ENCODE peak calls at places on chromosomes 13 and 19, in five cellular contexts. B is OCI-LY7, P is hepatocyte, C is heart left ventricle, Z is IMR-90. T is an unnamed sample. For H3K4me1, the result is how much of the 10 kb centered on the place peaks cover.

GRCh38 chr19:7348587-7349230 is at the start of gene ARHGEF18:
- DNase-seq in B (peak), C (peak), Z (no peak), P (no peak), T (peak)

GRCh38 chr19:54138777-54139256 is 1.3 kb downstream of the CNOT3 start:
- DNase-seq in P (no peak), B (no peak), Z (no peak), C (no peak), T (peak)

GRCh38 chr13:39370048-39370447 is 232.9 kb downstream of the LHFPL6 start:
- DNase-seq in C (no peak), Z (no peak), P (no peak), B (no peak), T (no peak)

GRCh38 chr13:101305981-101306411 is 110.3 kb downstream of the NALCN start:
- DNase-seq in C (no peak), P (no peak), Z (no peak), B (no peak), T (no peak)

GRCh38 chr13:49821216-49821820 is 28.8 kb upstream of the KPNA3 start:
- DNase-seq in Z (no peak), B (no peak), P (no peak), C (no peak), T (no peak)

GRCh38 chr19:1325568-1326294 is 40.1 kb downstream of the EFNA2 start:
- DNase-seq in B (no peak), Z (no peak), C (no peak), P (no peak), T (no peak)

GRCh38 chr19:48461651-48461981 is 6.2 kb downstream of the KCNJ14 start:
- DNase-seq in Z (no peak), C (no peak), P (no peak), B (no peak), T (no peak)

GRCh38 chr13:21078501-21078900 is 17.1 kb upstream of the LATS2 start:
- DNase-seq in Z (peak), B (no peak), P (no peak), C (no peak), T (no peak)

GRCh38 chr13:27839809-27840467 is 47.7 kb downstream of the GSX1 start:
- DNase-seq in C (no peak), Z (no peak), P (no peak), B (no peak), T (no peak)

GRCh38 chr19:3509566-3509989 is 3.5 kb downstream of the FZR1 start:
- DNase-seq in P (no peak), C (no peak), Z (peak), B (no peak), T (no peak)
- H3K4me1 ChIP-seq in P (under half), C (under half), Z (under half), B (under half), T (half or more)

GRCh38 chr13:97134364-97135095 is 87.6 kb upstream of the MBNL2 start:
- DNase-seq in Z (peak), B (no peak), P (no peak), C (no peak), T (no peak)

GRCh38 chr13:97133554-97133953 is 88.6 kb upstream of the MBNL2 start:
- DNase-seq in C (no peak), Z (no peak), P (no peak), B (no peak), T (no peak)

GRCh38 chr13:97139704-97140103 is 82.4 kb upstream of the MBNL2 start:
- DNase-seq in P (no peak), B (no peak), Z (no peak), C (no peak), T (no peak)

GRCh38 chr13:97133955-97134354 is 88.2 kb upstream of the MBNL2 start:
- DNase-seq in C (no peak), B (no peak), Z (no peak), P (no peak), T (no peak)

DNA sequence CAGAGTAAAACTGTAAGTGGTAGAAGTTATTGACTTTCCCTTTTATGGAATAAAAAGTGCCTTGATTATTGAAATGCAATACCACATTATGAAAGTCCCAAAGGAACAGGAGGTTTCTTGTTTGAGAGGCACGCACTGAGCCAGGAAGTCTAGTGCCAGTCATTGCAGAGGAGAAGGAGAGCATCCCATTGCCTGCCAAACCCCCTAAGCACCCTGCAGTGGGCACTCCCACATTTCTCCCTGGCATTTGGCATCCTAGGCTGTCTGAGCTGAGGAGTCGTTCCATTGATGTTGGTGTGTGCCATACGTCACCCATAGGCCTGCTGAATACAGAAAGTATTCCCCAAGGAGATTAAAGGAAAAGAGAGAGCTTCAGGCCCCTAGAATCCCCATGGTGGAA is 85.7 kb upstream of the MBNL2 start:
- DNase-seq in P (no peak), Z (no peak), B (no peak), C (no peak), T (no peak)
- H3K4me1 ChIP-seq in P (under half), Z (under half), B (under half), C (under half), T (under half)

GRCh38 chr13:30360586-30360985 is 53.2 kb upstream of the KATNAL1 start:
- DNase-seq in C (no peak), Z (no peak), B (no peak), P (no peak), T (no peak)
- H3K4me1 ChIP-seq in C (under half), Z (under half), B (under half), P (under half), T (under half)

GRCh38 chr13:97231118-97231831 is 9.1 kb downstream of the MBNL2 start:
- DNase-seq in B (no peak), Z (no peak), P (peak), C (no peak), T (no peak)
- H3K4me1 ChIP-seq in B (under half), Z (under half), P (under half), C (under half), T (under half)

GRCh38 chr19:34995551-34995950 is 4.6 kb upstream of the GRAMD1A start:
- DNase-seq in B (no peak), P (no peak), C (no peak), Z (no peak), T (no peak)
- H3K4me1 ChIP-seq in B (under half), P (under half), C (under half), Z (under half), T (under half)

T was measured in CD4-positive, alpha-beta memory T cell.